ENCODE peak calls at places on chromosomes 13 and 19, in eight cellular contexts. B is tibial nerve, U is epithelial cell of esophagus, M is foreskin fibroblast, O is Panc1, E is heart right ventricle, T is H7, Q is IMR-90. A is an unnamed sample.
A peak's percentile ranks its signal among the peaks of the same experiment; 100 is the strongest.

GRCh38 chr19:2507109-2507508 is 31.2 kb downstream of the GADD45B start:
- DNase-seq in B (no peak), U (peak; percentile 88), M (peak; percentile 76), O (peak; percentile 77), E (no peak), T (peak; percentile 32), Q (peak; percentile 89), A (peak; percentile 58)

GRCh38 chr19:40771101-40771539 is 4.2 kb upstream of the MIA start:
- DNase-seq in B (no peak), U (no peak), M (no peak), O (no peak), E (no peak), T (no peak), Q (no peak), A (no peak)

GRCh38 chr19:643736-644135 is 4.1 kb downstream of the FGF22 start:
- DNase-seq in B (no peak), U (no peak), M (no peak), O (no peak), E (no peak), T (no peak), Q (no peak), A (no peak)

GRCh38 chr13:39540929-39541605 is 61.9 kb downstream of the LHFPL6 start:
- DNase-seq in B (no peak), U (no peak), M (no peak), O (no peak), E (no peak), T (no peak), Q (no peak), A (no peak)

GRCh38 chr19:5627395-5627904 is 4.6 kb downstream of the SAFB start:
- DNase-seq in B (peak; percentile 36), U (no peak), M (peak; percentile 75), O (no peak), E (peak; percentile 40), T (no peak), Q (peak; percentile 72), A (peak; percentile 43)

GRCh38 chr19:57583521-57584416 is at the start of gene ZIK1:
- DNase-seq in B (peak; percentile 69), U (peak; percentile 90), M (peak; percentile 97), O (no peak), E (peak; percentile 88), T (peak; percentile 98), Q (peak; percentile 92), A (peak; percentile 91)

GRCh38 chr19:30722801-30723200 is 350.6 kb downstream of the ZNF536 start:
- DNase-seq in B (no peak), U (no peak), M (no peak), O (no peak), E (no peak), T (no peak), Q (no peak), A (no peak)

GRCh38 chr19:9939301-9939913 is 3.1 kb upstream of the OLFM2 start:
- DNase-seq in B (no peak), U (no peak), M (peak; percentile 50), O (no peak), E (no peak), T (no peak), Q (peak; percentile 60), A (peak; percentile 34)

GRCh38 chr19:6074709-6075403 is 35.4 kb downstream of the RFX2 start:
- DNase-seq in B (no peak), U (no peak), M (no peak), O (no peak), E (no peak), T (no peak), Q (no peak), A (no peak)

GRCh38 chr19:2759392-2759791 is 19.6 kb upstream of the SLC39A3 start:
- DNase-seq in B (no peak), U (no peak), M (no peak), O (no peak), E (no peak), T (no peak), Q (no peak), A (no peak)

GRCh38 chr13:40060318-40061007 is 405.0 kb downstream of the COG6 start:
- DNase-seq in B (peak; percentile 45), U (peak; percentile 99), M (peak; percentile 75), O (no peak), E (peak; percentile 22), T (no peak), Q (no peak), A (peak; percentile 89)

GRCh38 chr19:18204394-18205179 is 745 bp upstream of the RAB3A start:
- DNase-seq in B (no peak), U (no peak), M (no peak), O (no peak), E (peak; percentile 43), T (peak; percentile 88), Q (no peak), A (no peak)

GRCh38 chr19:45250216-45250831 is 747 bp upstream of the MARK4 start:
- DNase-seq in B (no peak), U (peak; percentile 69), M (no peak), O (no peak), E (no peak), T (peak; percentile 73), Q (no peak), A (no peak)

GRCh38 chr13:109509154-109509905 is 277.1 kb downstream of the IRS2 start:
- DNase-seq in B (no peak), U (peak; percentile 84), M (peak; percentile 86), O (no peak), E (no peak), T (no peak), Q (peak; percentile 66), A (peak; percentile 81)

GRCh38 chr19:57747472-57747807 is 825 bp downstream of the ZNF776 start:
- DNase-seq in B (no peak), U (no peak), M (peak; percentile 10), O (no peak), E (no peak), T (no peak), Q (no peak), A (no peak)

GRCh38 chr13:111990362-111990761 is 76.6 kb upstream of the SOX1 start:
- DNase-seq in B (no peak), U (no peak), M (no peak), O (no peak), E (no peak), T (no peak), Q (no peak), A (no peak)

GRCh38 chr13:30337061-30337601 is 29.8 kb upstream of the KATNAL1 start:
- DNase-seq in B (no peak), U (no peak), M (no peak), O (no peak), E (no peak), T (no peak), Q (no peak), A (no peak)

GRCh38 chr13:43269037-43269476 is 245.7 kb downstream of the DNAJC15 start:
- DNase-seq in B (no peak), U (peak; percentile 96), M (peak; percentile 89), O (peak; percentile 81), E (no peak), T (no peak), Q (peak; percentile 98), A (peak; percentile 99)

GRCh38 chr19:43784981-43785808 is 4.4 kb upstream of the KCNN4 start:
- DNase-seq in B (no peak), U (peak; percentile 79), M (peak; percentile 88), O (peak; percentile 80), E (no peak), T (peak; percentile 84), Q (peak; percentile 67), A (peak; percentile 67)

DNA sequence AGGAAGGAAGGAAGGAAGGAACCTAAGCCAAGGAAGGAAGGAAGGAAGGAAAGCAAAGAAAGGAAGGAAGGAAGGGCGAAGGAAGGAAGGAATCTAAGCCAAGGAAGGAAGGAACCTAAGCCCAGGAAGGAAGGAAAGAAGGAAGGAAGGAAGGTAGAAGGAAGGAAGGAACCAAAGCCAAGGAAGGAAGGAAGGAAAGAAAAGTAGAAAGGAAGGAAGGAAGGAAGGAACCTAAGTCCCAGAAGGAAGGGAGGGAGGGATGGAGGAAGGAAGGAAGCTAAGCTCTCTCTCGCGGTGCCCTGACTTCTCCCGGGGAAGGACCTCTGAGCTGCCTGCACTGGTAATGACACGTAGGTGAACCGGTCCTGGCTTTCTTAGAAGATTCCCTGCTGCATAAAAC is 1.3 kb upstream of the RUBCNL start:
- DNase-seq in B (no peak), U (no peak), M (no peak), O (no peak), E (no peak), T (no peak), Q (no peak), A (no peak)
- H3K4me3 ChIP-seq in B (no peak overlapping the region), U (no peak overlapping the region), M (no peak overlapping the region), O (no peak overlapping the region), E (no peak overlapping the region), T (no peak overlapping the region), Q (no peak overlapping the region), A (no peak overlapping the region)

GRCh38 chr13:63605962-63606361 is 2190.3 kb upstream of the PCDH20 start:
- DNase-seq in B (no peak), U (no peak), M (peak; percentile 8), O (no peak), E (no peak), T (no peak), Q (peak; percentile 55), A (no peak)
- H3K4me3 ChIP-seq in B (no peak overlapping the region), U (no peak overlapping the region), M (no peak overlapping the region), O (no peak overlapping the region), E (no peak overlapping the region), T (no peak overlapping the region), Q (no peak overlapping the region), A (no peak overlapping the region)

DNA sequence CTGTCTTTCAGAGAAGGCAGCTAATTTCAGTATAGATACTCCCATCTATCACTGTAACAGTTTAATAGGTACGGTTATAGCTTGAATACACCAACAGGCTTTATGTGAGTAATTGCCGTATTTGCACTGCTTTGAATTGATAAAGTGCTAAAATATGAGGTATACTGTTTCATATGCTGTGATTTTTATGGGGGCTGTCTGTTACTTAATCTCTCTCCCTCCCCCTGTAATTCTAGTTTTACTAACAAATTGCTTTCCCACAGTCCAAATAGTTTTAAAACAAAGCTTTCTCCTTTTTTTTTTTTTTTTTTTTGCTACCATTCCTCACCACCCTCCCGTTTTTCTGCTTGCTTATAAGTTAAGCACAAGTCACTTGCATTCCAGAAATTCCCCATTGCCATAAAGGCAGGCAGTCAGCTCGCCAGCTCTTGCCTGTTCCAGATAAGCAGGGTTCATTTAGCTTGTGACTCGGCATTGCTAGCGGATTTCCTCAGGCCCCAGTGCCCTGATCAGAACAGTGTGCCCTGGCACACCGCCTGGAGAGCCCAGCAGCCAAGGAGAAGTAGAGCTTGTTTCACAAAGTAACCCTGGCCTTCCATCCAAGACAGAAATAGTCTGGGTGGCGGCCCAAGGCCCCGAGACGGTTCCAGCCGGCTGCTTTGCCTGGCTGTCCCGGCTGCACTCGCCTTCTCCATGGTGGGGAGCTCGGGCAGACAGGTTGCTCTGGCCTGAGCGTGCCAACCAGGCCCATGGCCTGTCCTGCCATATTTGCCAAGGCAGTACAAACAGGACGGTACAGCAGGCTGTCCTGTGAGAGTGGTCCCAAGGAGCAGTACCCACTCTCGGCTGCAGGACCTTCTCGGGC is 43.5 kb upstream of the NPAS1 start:
- DNase-seq in B (peak; percentile 90), U (peak; percentile 70), M (peak; percentile 99), O (no peak), E (peak; percentile 94), T (peak; percentile 74), Q (peak; percentile 93), A (peak; percentile 100)
- H3K4me3 ChIP-seq in B (no peak overlapping the region), U (no peak overlapping the region), M (no peak overlapping the region), O (no peak overlapping the region), E (no peak overlapping the region), T (no peak overlapping the region), Q (no peak overlapping the region), A (peak overlapping the region; percentile 27)

DNA sequence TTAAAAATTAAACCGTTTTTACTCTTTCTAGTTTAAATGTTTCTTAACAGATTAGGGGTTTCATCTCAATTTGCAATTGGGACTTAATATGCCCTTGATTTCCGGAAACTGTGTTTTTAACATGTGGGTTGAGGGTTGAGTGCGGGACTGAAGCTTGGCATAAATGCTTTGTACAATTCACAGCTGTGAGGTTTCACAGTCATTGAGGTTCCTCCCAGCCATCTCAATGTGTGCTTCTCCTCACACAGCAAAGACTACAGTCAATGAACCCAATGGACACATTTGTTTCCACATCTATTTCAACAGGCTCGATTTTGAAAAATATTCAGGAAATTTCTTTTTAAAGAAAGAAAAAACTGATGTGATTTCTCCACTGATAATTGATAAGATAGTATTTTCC is 328.6 kb downstream of the TBC1D4 start:
- DNase-seq in B (no peak), U (no peak), M (no peak), O (no peak), E (no peak), T (no peak), Q (no peak), A (no peak)
- H3K4me3 ChIP-seq in B (no peak overlapping the region), U (no peak overlapping the region), M (no peak overlapping the region), O (no peak overlapping the region), E (no peak overlapping the region), T (no peak overlapping the region), Q (no peak overlapping the region), A (no peak overlapping the region)